ENCODE peak calls at places on chromosomes 16 and 17, in eight cellular contexts. W is DMS153; C is AML-193; B is CD8-positive, alpha-beta T cell; N is activated T-helper 2 cell treated with anti-CD3 and anti-CD28 coated beads, Interferon-gamma antibody, Interleukin-2, Interleukin-4, amounts not matched to agents 10 μg/mL and 5 μg/mL and 100 μg/mL, durations not matched to agents 14 hours and 24 hours and 36 hours; P is sciatic nerve; T is skeletal muscle cell; O is NCI-H1105. I is an unnamed sample.

GRCh38 chr16:3865241-3865640 is 15.3 kb downstream of the CREBBP start:
- DNase-seq in W (no peak), T (no peak), P (no peak), N (no peak), C (no peak), O (no peak), B (no peak), I (no peak)

GRCh38 chr16:68665501-68665900 is 20.4 kb downstream of the CDH3 start:
- DNase-seq in B (no peak), W (no peak), P (no peak), N (no peak), O (no peak), T (no peak), C (no peak), I (no peak)

GRCh38 chr16:30030841-30031413 is at the start of gene TLCD3B:
- DNase-seq in O (peak; percentile 34), P (no peak), W (no peak), B (no peak), C (no peak), N (no peak), T (no peak), I (no peak)

GRCh38 chr17:82200743-82201497 is 11.7 kb downstream of the CCDC57 start:
- DNase-seq in C (no peak), O (no peak), P (no peak), N (peak; percentile 70), T (no peak), W (peak; percentile 60), B (peak; percentile 57), I (no peak)

GRCh38 chr17:51258756-51259573 is 884 bp downstream of the MBTD1 start:
- DNase-seq in T (no peak), B (no peak), W (no peak), P (no peak), N (no peak), C (peak; percentile 16), O (no peak), I (no peak)

GRCh38 chr16:6726621-6727020 is 606.0 kb upstream of the RBFOX1 start:
- DNase-seq in N (no peak), W (no peak), C (no peak), T (no peak), O (no peak), P (no peak), B (no peak), I (no peak)

GRCh38 chr17:70011750-70012149 is 63.3 kb upstream of the KCNJ16 start:
- DNase-seq in T (no peak), N (no peak), O (no peak), W (no peak), P (no peak), C (no peak), B (no peak), I (no peak)

GRCh38 chr17:73998246-73999220 is 204.9 kb upstream of the RPL38 start:
- DNase-seq in N (peak; percentile 36), C (peak; percentile 13), W (peak; percentile 61), O (no peak), P (no peak), T (no peak), B (peak; percentile 52), I (peak; percentile 15)

I was measured in COLO829.